ENCODE peak calls at places on chromosomes 16 and 17, in eight cellular contexts. Z is OCI-LY7, D is GM23338, O is MM.1S, F is PC-3, W is SK-N-SH, X is HCT116, T is hepatocyte. R is an unnamed sample.

GRCh38 chr16:46898006-46898405 is 13.8 kb downstream of the GPT2 start:
- DNase-seq in Z (no peak), D (no peak), O (no peak), F (no peak), W (no peak), X (no peak), T (no peak), R (no peak)

GRCh38 chr17:57988301-57989010 is 402 bp upstream of the VEZF1 start:
- DNase-seq in Z (peak; percentile 83), D (peak; percentile 67), O (peak; percentile 67), F (peak; percentile 79), W (peak; percentile 98), X (peak; percentile 51), T (peak; percentile 86), R (no peak)

GRCh38 chr16:47461598-47462266 is 601 bp downstream of the PHKB start:
- DNase-seq in Z (peak; percentile 69), D (peak; percentile 60), O (peak; percentile 80), F (peak; percentile 67), W (peak; percentile 17), X (peak; percentile 40), T (peak; percentile 30), R (peak; percentile 92)

GRCh38 chr17:37821025-37821713 is 76.3 kb upstream of the HNF1B start:
- DNase-seq in Z (no peak), D (no peak), O (peak; percentile 52), F (peak; percentile 21), W (no peak), X (no peak), T (no peak), R (peak; percentile 41)

GRCh38 chr17:45997624-45998023 is 1.4 kb upstream of the STH start:
- DNase-seq in Z (no peak), D (no peak), O (no peak), F (peak; percentile 36), W (no peak), X (no peak), T (no peak), R (no peak)

GRCh38 chr17:48882272-48882671 is 10.3 kb upstream of the ATP5MC1 start:
- DNase-seq in Z (no peak), D (no peak), O (peak; percentile 82), F (no peak), W (no peak), X (no peak), T (no peak), R (no peak)

GRCh38 chr16:89064606-89065444 is 28.8 kb upstream of the ACSF3 start:
- DNase-seq in Z (peak; percentile 75), D (no peak), O (no peak), F (no peak), W (no peak), X (no peak), T (no peak), R (no peak)

GRCh38 chr16:1481906-1482835 is 6.6 kb downstream of the PTX4 start:
- DNase-seq in Z (no peak), D (no peak), O (no peak), F (peak; percentile 87), W (no peak), X (no peak), T (no peak), R (peak; percentile 55)

GRCh38 chr16:49503242-49504022 is 129.8 kb downstream of the C16orf78 start:
- DNase-seq in Z (no peak), D (no peak), O (no peak), F (no peak), W (no peak), X (no peak), T (no peak), R (no peak)

GRCh38 chr16:89017956-89018604 is 41.1 kb upstream of the CBFA2T3 start:
- DNase-seq in Z (no peak), D (no peak), O (no peak), F (no peak), W (no peak), X (no peak), T (no peak), R (no peak)

GRCh38 chr17:77096570-77097214 is 44.1 kb upstream of the SEC14L1 start:
- DNase-seq in Z (peak; percentile 72), D (peak; percentile 68), O (peak; percentile 59), F (peak; percentile 71), W (peak; percentile 50), X (peak; percentile 28), T (peak; percentile 55), R (no peak)

GRCh38 chr16:1950559-1950958 is 3.9 kb downstream of the RPL3L start:
- DNase-seq in Z (no peak), D (no peak), O (no peak), F (no peak), W (no peak), X (no peak), T (no peak), R (no peak)

GRCh38 chr17:50129946-50130777 is at the start of gene SAMD14:
- DNase-seq in Z (no peak), D (peak; percentile 59), O (no peak), F (no peak), W (peak; percentile 96), X (no peak), T (peak; percentile 61), R (no peak)

GRCh38 chr17:77441130-77441920 is 300.6 kb downstream of the SEC14L1 start:
- DNase-seq in Z (peak; percentile 100), D (no peak), O (peak; percentile 95), F (no peak), W (no peak), X (no peak), T (no peak), R (no peak)

GRCh38 chr16:66692341-66692740 is 4.2 kb downstream of the CMTM4 start:
- DNase-seq in Z (no peak), D (no peak), O (no peak), F (peak; percentile 83), W (no peak), X (no peak), T (no peak), R (peak; percentile 68)

GRCh38 chr16:56980792-56981724 is 8.3 kb upstream of the NLRC5 start:
- DNase-seq in Z (peak; percentile 63), D (no peak), O (no peak), F (no peak), W (no peak), X (no peak), T (no peak), R (no peak)

GRCh38 chr17:6799738-6800137 is 23.7 kb downstream of the FBXO39 start:
- DNase-seq in Z (no peak), D (peak; percentile 14), O (no peak), F (no peak), W (no peak), X (no peak), T (no peak), R (no peak)

GRCh38 chr17:6800422-6801027 is 24.5 kb downstream of the FBXO39 start:
- DNase-seq in Z (no peak), D (peak; percentile 69), O (no peak), F (no peak), W (no peak), X (no peak), T (no peak), R (no peak)

GRCh38 chr17:6796017-6796886 is 20.2 kb downstream of the FBXO39 start:
- DNase-seq in Z (no peak), D (no peak), O (no peak), F (peak; percentile 6), W (no peak), X (no peak), T (peak; percentile 53), R (no peak)

GRCh38 chr17:6796887-6797490 is 21.0 kb downstream of the FBXO39 start:
- DNase-seq in Z (no peak), D (no peak), O (no peak), F (peak; percentile 87), W (no peak), X (no peak), T (no peak), R (peak; percentile 57)

GRCh38 chr17:6797718-6798351 is 21.8 kb downstream of the FBXO39 start:
- DNase-seq in Z (no peak), D (no peak), O (no peak), F (peak; percentile 46), W (no peak), X (no peak), T (no peak), R (no peak)
- H3K9me2 ChIP-seq in Z (no peaks in the 10 kb centered on the region), D (peaks cover 12% of the 10 kb centered on the region), O (no peaks in the 10 kb centered on the region), F (no peaks in the 10 kb centered on the region), W (no peaks in the 10 kb centered on the region), X (no peaks in the 10 kb centered on the region), T (no peaks in the 10 kb centered on the region), R (no peaks in the 10 kb centered on the region)

DNA sequence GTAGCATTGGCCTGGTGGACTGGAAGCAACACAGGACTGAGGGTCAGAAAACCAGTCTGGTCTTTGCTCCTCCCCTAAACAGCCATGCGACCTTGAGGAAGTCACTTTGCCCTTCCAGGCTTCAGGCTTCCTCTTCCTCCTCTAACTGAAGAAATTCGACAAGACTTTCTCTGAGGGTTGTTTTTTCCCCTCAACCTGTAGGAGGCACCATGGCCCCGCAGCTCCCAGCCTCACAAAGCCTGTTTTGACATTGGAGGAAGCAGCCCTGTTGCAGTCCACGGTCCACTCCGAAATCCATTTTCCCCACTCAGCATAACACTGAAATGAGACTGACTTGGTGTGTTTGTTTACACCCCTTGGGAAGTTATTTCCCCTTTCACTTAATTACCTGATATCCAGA is 41.2 kb upstream of the PIRT start:
- DNase-seq in Z (peak; percentile 7), D (peak; percentile 12), O (no peak), F (peak; percentile 7), W (peak; percentile 9), X (no peak), T (peak; percentile 66), R (no peak)
- TF ChIP-seq CTCF in Z (peak; percentile 41), D (peak; percentile 45), O (no peak), F (peak; percentile 41), W (no peak), X (peak; percentile 27), T (peak; percentile 70), R (no peak)

GRCh38 chr17:74441537-74441936 is 9.6 kb downstream of the GPRC5C start:
- DNase-seq in Z (no peak), D (no peak), O (no peak), F (no peak), W (no peak), X (no peak), T (no peak), R (no peak)
- H3K27ac ChIP-seq in Z (no peak overlapping the region), D (no peak overlapping the region), O (no peak overlapping the region), F (no peak overlapping the region), W (no peak overlapping the region), X (no peak overlapping the region), T (peak overlapping the region; percentile 98), R (no peak overlapping the region)

GRCh38 chr16:19923396-19923795 is 38.7 kb upstream of the GPRC5B start:
- DNase-seq in Z (no peak), D (no peak), O (no peak), F (no peak), W (no peak), X (no peak), T (peak; percentile 28), R (no peak)

GRCh38 chr16:19933740-19934139 is 49.1 kb upstream of the GPRC5B start:
- DNase-seq in Z (no peak), D (peak; percentile 42), O (no peak), F (no peak), W (no peak), X (no peak), T (peak; percentile 0), R (no peak)

GRCh38 chr16:19926449-19927390 is 42.1 kb upstream of the GPRC5B start:
- DNase-seq in Z (no peak), D (no peak), O (no peak), F (peak; percentile 29), W (no peak), X (peak; percentile 50), T (peak; percentile 53), R (no peak)

DNA sequence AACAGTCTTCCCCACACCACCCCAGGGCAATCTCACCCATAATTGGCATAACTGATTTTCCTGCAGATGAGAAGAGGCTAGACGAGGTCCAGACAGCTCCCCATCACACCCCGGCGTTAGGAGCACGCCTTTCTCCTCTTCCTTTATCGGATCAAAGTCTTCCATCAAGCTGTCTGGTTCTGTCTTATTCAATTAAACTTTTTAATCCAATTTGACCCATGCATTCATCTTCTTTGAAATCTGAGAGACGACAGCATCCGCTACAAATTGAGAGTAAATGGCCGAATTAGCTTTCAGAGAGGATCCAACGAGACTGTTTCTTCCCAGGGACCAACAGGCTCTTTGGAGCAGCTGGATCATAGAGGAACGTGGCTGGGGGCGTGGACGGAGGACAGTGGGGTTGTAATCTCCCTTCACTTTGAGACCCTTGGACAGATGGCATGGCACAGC is 44.4 kb upstream of the GPRC5B start:
- DNase-seq in Z (no peak), D (no peak), O (no peak), F (no peak), W (peak; percentile 47), X (no peak), T (peak; percentile 2), R (no peak)
- H3K9me2 ChIP-seq in Z (no peaks in the 10 kb centered on the region), D (no peaks in the 10 kb centered on the region), O (no peaks in the 10 kb centered on the region), F (no peaks in the 10 kb centered on the region), W (no peaks in the 10 kb centered on the region), X (no peaks in the 10 kb centered on the region), T (no peaks in the 10 kb centered on the region), R (no peaks in the 10 kb centered on the region)

R was measured in PC-9.